ENCODE peak calls at places on chromosomes 11 and 22, in eight cellular contexts. H is CD4-positive, CD25-positive, alpha-beta regulatory T cell; F is CD8-positive, alpha-beta T cell; A is heart right ventricle; I is pancreas; R is heart left ventricle; N is PC-3; B is fibroblast of lung. K is an unnamed sample. For H3K4me1, the result is how much of the 10 kb centered on the place peaks cover.

GRCh38 chr22:38724926-38725571 is 19.3 kb downstream of the GTPBP1 start:
- DNase-seq in A (no peak), N (peak), B (peak), I (no peak), F (no peak), R (peak), H (peak), K (peak)

GRCh38 chr11:74142624-74143023 is 28.2 kb downstream of the C2CD3 start:
- DNase-seq in A (no peak), R (no peak), I (no peak), N (peak), B (no peak), F (no peak), H (no peak), K (no peak)

GRCh38 chr11:28702450-28702790 is 594.2 kb downstream of the METTL15 start:
- DNase-seq in B (no peak), I (no peak), N (no peak), H (no peak), F (no peak), A (no peak), R (no peak), K (no peak)

GRCh38 chr11:100328626-100329340 is 358.3 kb upstream of the ARHGAP42 start:
- DNase-seq in A (no peak), N (peak), I (no peak), B (peak), F (no peak), H (no peak), R (no peak), K (no peak)

GRCh38 chr11:79412761-79413160 is 28.1 kb downstream of the TENM4 start:
- DNase-seq in I (no peak), B (no peak), A (no peak), N (no peak), R (no peak), H (no peak), F (no peak), K (no peak)

GRCh38 chr22:32476804-32477203 is 2.2 kb downstream of the FBXO7 start:
- DNase-seq in B (no peak), R (no peak), N (no peak), I (no peak), A (no peak), H (no peak), F (no peak), K (peak)

GRCh38 chr22:19943665-19944026 is 2.0 kb upstream of the TXNRD2 start:
- DNase-seq in A (no peak), H (no peak), F (no peak), I (no peak), B (peak), N (no peak), R (peak), K (no peak)

GRCh38 chr11:57131080-57131790 is 50.5 kb upstream of the LRRC55 start:
- DNase-seq in H (no peak), I (peak), A (peak), N (peak), B (peak), F (no peak), R (peak), K (peak)

GRCh38 chr11:32172771-32173170 is 81.9 kb downstream of the RCN1 start:
- DNase-seq in N (no peak), H (no peak), I (no peak), B (peak), R (peak), A (no peak), F (no peak), K (no peak)

GRCh38 chr22:39515266-39516050 is 4.9 kb upstream of the ATF4 start:
- DNase-seq in H (no peak), F (no peak), A (no peak), I (no peak), B (no peak), R (no peak), N (no peak), K (no peak)

GRCh38 chr11:9847636-9848035 is 183.8 kb downstream of the SWAP70 start:
- DNase-seq in R (no peak), A (no peak), B (no peak), F (no peak), H (no peak), N (no peak), I (no peak), K (no peak)

GRCh38 chr22:26853071-26853470 is 195.7 kb downstream of the MIAT start:
- DNase-seq in F (no peak), N (no peak), H (no peak), I (no peak), A (no peak), R (no peak), B (no peak), K (no peak)

GRCh38 chr11:117505285-117505970 is 177.8 kb downstream of the CEP164 start:
- DNase-seq in H (no peak), B (no peak), A (no peak), I (no peak), R (no peak), F (no peak), N (no peak), K (no peak)

GRCh38 chr11:91303754-91304153 is 920.9 kb upstream of the FAT3 start:
- DNase-seq in R (no peak), H (no peak), B (no peak), A (no peak), F (no peak), N (peak), I (no peak), K (no peak)

GRCh38 chr11:125941606-125942275 is 4.1 kb upstream of the VSIG10L2 start:
- DNase-seq in B (peak), F (peak), H (peak), R (peak), I (peak), N (peak), A (peak), K (peak)

GRCh38 chr11:95485115-95485900 is 254.3 kb upstream of the SESN3 start:
- DNase-seq in B (no peak), H (no peak), F (no peak), N (no peak), I (no peak), R (no peak), A (no peak), K (no peak)

GRCh38 chr11:30016588-30017363 is at the start of gene KCNA4:
- DNase-seq in I (peak), N (no peak), R (peak), F (no peak), B (no peak), A (peak), H (no peak), K (no peak)

GRCh38 chr11:127106938-127107337 is 106.4 kb upstream of the KIRREL3 start:
- DNase-seq in N (no peak), B (no peak), I (no peak), R (no peak), A (no peak), F (no peak), H (no peak), K (no peak)

GRCh38 chr11:64196616-64197015 is 9.9 kb upstream of the FERMT3 start:
- DNase-seq in A (no peak), N (no peak), I (no peak), B (no peak), H (no peak), R (no peak), F (no peak), K (no peak)

GRCh38 chr11:43576834-43577521 is 103.6 kb upstream of the HSD17B12 start:
- DNase-seq in I (no peak), H (no peak), F (no peak), B (peak), R (peak), A (peak), N (peak), K (peak)

GRCh38 chr22:47357493-47357892 is 595.0 kb downstream of the TBC1D22A start:
- DNase-seq in H (no peak), F (no peak), B (no peak), N (no peak), R (no peak), I (no peak), A (no peak), K (no peak)

GRCh38 chr11:117814766-117815261 is 9.7 kb downstream of the FXYD2 start:
- DNase-seq in I (peak), B (no peak), F (peak), N (no peak), H (peak), A (no peak), R (peak), K (peak)

GRCh38 chr11:405323-405975 is 9.3 kb downstream of the SIGIRR start:
- DNase-seq in A (no peak), I (peak), N (no peak), F (no peak), R (peak), H (no peak), B (peak), K (no peak)

GRCh38 chr11:103215812-103216211 is 106.6 kb downstream of the DYNC2H1 start:
- DNase-seq in R (no peak), N (peak), B (no peak), A (no peak), H (no peak), F (no peak), I (no peak), K (no peak)

GRCh38 chr11:12287009-12287373 is 90.4 kb upstream of the PARVA start:
- DNase-seq in R (no peak), H (no peak), I (no peak), N (peak), F (no peak), A (no peak), B (peak), K (no peak)

GRCh38 chr11:31246451-31247165 is 122.9 kb downstream of the DCDC1 start:
- DNase-seq in H (no peak), R (peak), A (peak), N (no peak), I (no peak), B (peak), F (no peak), K (no peak)

GRCh38 chr11:63867511-63867910 is 28.6 kb downstream of the MARK2 start:
- DNase-seq in H (no peak), I (no peak), N (no peak), B (no peak), R (no peak), A (no peak), F (no peak), K (no peak)

GRCh38 chr11:12674936-12675696 is 895 bp downstream of the TEAD1 start:
- DNase-seq in B (peak), R (peak), N (no peak), F (no peak), A (peak), I (peak), H (peak), K (peak)

DNA sequence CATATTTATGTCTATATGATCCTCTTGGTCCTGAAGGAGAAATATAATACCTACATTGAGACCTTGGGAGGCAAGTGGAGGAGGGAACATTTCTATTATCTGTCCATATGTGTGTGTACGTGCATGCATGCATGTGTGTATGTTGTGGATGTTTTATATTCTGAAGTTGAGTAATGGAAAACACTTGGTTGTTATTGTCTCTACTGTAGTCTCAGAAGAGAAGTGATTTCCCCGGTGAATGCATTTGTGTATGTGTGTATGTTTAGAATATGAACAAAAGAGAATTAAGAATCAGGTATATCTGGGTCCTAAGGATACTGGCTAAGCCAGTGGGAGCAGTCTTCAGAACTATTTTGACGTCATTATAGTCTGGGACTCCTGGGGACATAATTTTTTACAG is at the start of gene OR52N1:
- DNase-seq in A (no peak), I (no peak), R (no peak), N (no peak), B (no peak), F (no peak), H (no peak), K (no peak)
- H3K4me1 ChIP-seq in A (under half), I (under half), R (under half), N (under half), B (under half), F (under half), H (under half), K (under half)

DNA sequence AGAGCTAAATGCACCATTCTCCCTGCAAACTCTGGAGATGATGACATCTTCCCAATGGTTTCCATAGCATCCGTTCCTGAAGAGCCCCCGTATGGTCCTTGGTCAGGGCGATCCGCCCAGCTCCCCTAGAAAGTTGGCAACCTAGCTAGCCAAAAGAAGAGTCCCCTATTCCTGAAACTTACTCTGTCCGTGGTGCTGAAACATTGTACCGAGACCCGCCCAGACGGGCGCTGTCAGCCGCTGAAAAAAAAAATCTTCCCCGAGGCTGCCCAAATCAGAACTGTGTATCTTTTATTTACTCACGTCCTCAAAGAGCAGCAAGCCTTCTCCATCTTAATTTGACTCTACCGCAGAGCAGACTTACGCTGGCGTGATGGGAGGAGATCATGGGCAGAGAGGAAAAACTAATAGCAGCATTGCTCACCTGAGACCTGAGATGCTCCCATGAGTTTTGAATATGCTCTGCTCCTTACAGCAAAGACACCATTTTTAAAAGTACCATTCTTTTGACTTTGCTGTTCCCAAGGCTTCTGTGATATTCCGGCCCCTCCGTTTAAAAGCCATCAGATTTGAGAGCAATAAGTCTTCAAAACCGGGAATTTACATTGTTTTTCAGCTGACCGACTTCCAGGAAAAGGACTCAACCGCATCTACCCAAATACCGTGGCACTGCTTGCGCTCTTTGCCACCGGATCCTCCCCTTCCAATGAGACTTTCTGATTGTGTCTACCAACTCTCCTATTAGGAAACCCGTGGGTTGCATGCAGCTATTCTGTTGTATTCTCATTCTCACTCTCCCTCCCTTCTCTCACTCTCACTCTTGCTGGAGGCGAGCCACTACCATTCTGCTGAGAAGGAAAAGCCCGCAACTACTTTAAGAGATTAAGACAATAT is at the start of gene SLC17A6:
- DNase-seq in H (no peak), I (no peak), F (no peak), N (peak), B (peak), R (no peak), A (peak), K (peak)
- H3K27ac ChIP-seq in H (no peak), I (no peak), F (no peak), N (no peak), B (no peak), R (no peak), A (no peak), K (no peak)

GRCh38 chr11:16788141-16789060 is 50.0 kb downstream of the C11orf58 start:
- DNase-seq in R (peak), I (peak), A (peak), B (peak), F (peak), H (peak), N (peak), K (peak)
- H3K4me1 ChIP-seq in R (half or more), I (under half), A (half or more), B (under half), F (under half), H (under half), N (half or more), K (under half)

GRCh38 chr11:45614196-45614828 is 51.1 kb downstream of the CHST1 start:
- DNase-seq in H (no peak), B (no peak), F (no peak), N (no peak), R (no peak), A (no peak), I (no peak), K (no peak)

GRCh38 chr11:45609902-45610301 is 55.5 kb downstream of the CHST1 start:
- DNase-seq in R (no peak), N (no peak), B (no peak), I (no peak), H (no peak), F (no peak), A (no peak), K (no peak)

GRCh38 chr11:45609337-45609736 is 56.1 kb downstream of the CHST1 start:
- DNase-seq in N (no peak), I (no peak), R (no peak), F (no peak), B (no peak), A (no peak), H (no peak), K (no peak)

GRCh38 chr11:45607995-45608394 is 57.4 kb downstream of the CHST1 start:
- DNase-seq in H (no peak), B (peak), N (no peak), F (no peak), R (peak), I (no peak), A (peak), K (no peak)

DNA sequence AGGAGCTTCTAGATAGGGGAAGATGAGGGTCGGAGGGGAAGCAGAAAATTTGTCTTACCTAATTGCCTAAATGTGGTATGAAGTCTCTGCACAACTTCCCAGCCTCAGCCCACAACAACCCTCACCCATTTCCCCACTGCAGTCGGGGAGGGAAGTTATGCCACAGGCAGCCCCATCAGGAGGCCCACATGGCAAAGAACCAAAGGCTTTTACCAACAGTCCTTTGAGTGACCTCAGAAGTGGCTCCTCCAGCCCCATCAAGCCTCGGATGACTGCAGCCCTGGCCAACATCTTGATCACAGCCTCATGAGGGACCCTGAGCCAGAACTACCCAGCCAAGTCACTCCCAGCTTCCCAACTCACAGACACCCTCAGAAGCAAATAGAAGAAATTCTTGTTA is 54.8 kb downstream of the CHST1 start:
- DNase-seq in F (no peak), I (no peak), B (no peak), R (peak), N (no peak), H (no peak), A (no peak), K (no peak)
- H3K27ac ChIP-seq in F (no peak), I (no peak), B (no peak), R (no peak), N (no peak), H (no peak), A (no peak), K (no peak)

GRCh38 chr11:128725630-128726461 is 32.0 kb downstream of the FLI1 start:
- DNase-seq in N (no peak), R (no peak), B (peak), A (peak), I (no peak), H (peak), F (peak), K (no peak)

GRCh38 chr11:128728767-128729587 is 35.1 kb downstream of the FLI1 start:
- DNase-seq in R (no peak), N (no peak), A (peak), I (no peak), B (no peak), F (peak), H (peak), K (no peak)

GRCh38 chr11:128726464-128727139 is 32.7 kb downstream of the FLI1 start:
- DNase-seq in F (peak), R (peak), N (no peak), I (no peak), H (peak), B (no peak), A (peak), K (no peak)

GRCh38 chr11:128727320-128727719 is 33.4 kb downstream of the FLI1 start:
- DNase-seq in N (no peak), H (no peak), R (no peak), F (no peak), I (no peak), B (no peak), A (no peak), K (no peak)

GRCh38 chr11:128727811-128728431 is 34.0 kb downstream of the FLI1 start:
- DNase-seq in H (no peak), A (no peak), F (no peak), I (no peak), N (no peak), R (no peak), B (no peak), K (no peak)
- H3K4me1 ChIP-seq in H (half or more), A (half or more), F (half or more), I (under half), N (under half), R (half or more), B (under half), K (under half)

K was measured in small intestine.